ENCODE peak calls at places on chromosome 13, in six cellular contexts. A is effector CD4-positive, alpha-beta T cell; E is HuH-7.5; I is omental fat pad; B is posterior cingulate gyrus; C is hypothalamus. O is an unnamed sample.

GRCh38 chr13:113077953-113078894 is 27.4 kb upstream of the F7 start:
- DNase-seq in A (no peak), E (no peak), I (no peak), B (peak; percentile 76), C (no peak), O (no peak)

GRCh38 chr13:42153371-42153770 is 104.9 kb downstream of the DGKH start:
- DNase-seq in A (no peak), E (no peak), I (no peak), B (no peak), C (no peak), O (no peak)

GRCh38 chr13:39498471-39499114 is 104.4 kb downstream of the LHFPL6 start:
- DNase-seq in A (no peak), E (no peak), I (no peak), B (no peak), C (no peak), O (no peak)

GRCh38 chr13:26896986-26897668 is 136.5 kb upstream of the GPR12 start:
- DNase-seq in A (no peak), E (no peak), I (no peak), B (no peak), C (no peak), O (no peak)

GRCh38 chr13:80923907-80924306 is 583.0 kb upstream of the SPRY2 start:
- DNase-seq in A (no peak), E (no peak), I (no peak), B (peak; percentile 27), C (no peak), O (no peak)

GRCh38 chr13:113209880-113210421 is 538 bp downstream of the CUL4A start:
- DNase-seq in A (peak; percentile 74), E (peak; percentile 26), I (no peak), B (peak; percentile 92), C (peak; percentile 40), O (peak; percentile 92)

GRCh38 chr13:80340643-80341097 is 256 bp downstream of the SPRY2 start:
- DNase-seq in A (no peak), E (no peak), I (no peak), B (no peak), C (peak; percentile 58), O (peak; percentile 63)

GRCh38 chr13:99546878-99547277 is 45.6 kb downstream of the TM9SF2 start:
- DNase-seq in A (no peak), E (no peak), I (no peak), B (no peak), C (no peak), O (no peak)

GRCh38 chr13:99981115-99982020 is at the start of gene ZIC2:
- DNase-seq in A (no peak), E (no peak), I (no peak), B (peak; percentile 80), C (no peak), O (peak; percentile 77)

GRCh38 chr13:48232420-48233096 is 448 bp upstream of the ITM2B start:
- DNase-seq in A (no peak), E (no peak), I (no peak), B (no peak), C (no peak), O (no peak)

GRCh38 chr13:105116966-105117365 is 1418.5 kb downstream of the EFNB2 start:
- DNase-seq in A (no peak), E (no peak), I (no peak), B (no peak), C (no peak), O (no peak)

GRCh38 chr13:46804391-46804815 is 7.4 kb upstream of the ESD start:
- DNase-seq in A (no peak), E (no peak), I (no peak), B (no peak), C (no peak), O (no peak)

GRCh38 chr13:96216543-96216942 is 126.6 kb downstream of the HS6ST3 start:
- DNase-seq in A (no peak), E (no peak), I (no peak), B (no peak), C (no peak), O (no peak)

GRCh38 chr13:40352807-40353562 is 313.5 kb downstream of the FOXO1 start:
- DNase-seq in A (no peak), E (no peak), I (no peak), B (no peak), C (no peak), O (no peak)

GRCh38 chr13:47472516-47472915 is 528.6 kb downstream of the SUCLA2 start:
- DNase-seq in A (no peak), E (no peak), I (no peak), B (no peak), C (no peak), O (no peak)

GRCh38 chr13:113532156-113532806 is 41.8 kb upstream of the DCUN1D2 start:
- DNase-seq in A (no peak), E (no peak), I (no peak), B (peak; percentile 75), C (peak; percentile 35), O (no peak)

GRCh38 chr13:30224732-30225131 is 82.6 kb downstream of the KATNAL1 start:
- DNase-seq in A (no peak), E (no peak), I (no peak), B (no peak), C (no peak), O (no peak)

GRCh38 chr13:114065141-114065925 is 67.1 kb downstream of the RASA3 start:
- DNase-seq in A (peak; percentile 65), E (no peak), I (peak; percentile 48), B (peak; percentile 96), C (peak; percentile 86), O (peak; percentile 89)

GRCh38 chr13:108195861-108196260 is 19.5 kb downstream of the LIG4 start:
- DNase-seq in A (no peak), E (no peak), I (no peak), B (peak; percentile 77), C (no peak), O (no peak)

GRCh38 chr13:71021810-71022422 is 845.1 kb downstream of the DACH1 start:
- DNase-seq in A (no peak), E (no peak), I (no peak), B (no peak), C (no peak), O (no peak)

GRCh38 chr13:110334256-110334655 is 27.2 kb downstream of the COL4A2 start:
- DNase-seq in A (no peak), E (no peak), I (no peak), B (no peak), C (no peak), O (no peak)

GRCh38 chr13:98083507-98083906 is 59.4 kb upstream of the FARP1 start:
- DNase-seq in A (no peak), E (no peak), I (no peak), B (no peak), C (no peak), O (no peak)

GRCh38 chr13:29991343-29991742 is 140.9 kb upstream of the UBL3 start:
- DNase-seq in A (no peak), E (no peak), I (no peak), B (no peak), C (no peak), O (no peak)

GRCh38 chr13:76976488-76976887 is 15.4 kb upstream of the CLN5 start:
- DNase-seq in A (no peak), E (no peak), I (no peak), B (no peak), C (no peak), O (no peak)

GRCh38 chr13:25143693-25144092 is 28.4 kb downstream of the AMER2 start:
- DNase-seq in A (no peak), E (no peak), I (no peak), B (no peak), C (no peak), O (no peak)

GRCh38 chr13:40096357-40096911 is 441.0 kb downstream of the COG6 start:
- DNase-seq in A (no peak), E (no peak), I (no peak), B (no peak), C (no peak), O (peak; percentile 84)

GRCh38 chr13:98794498-98794897 is 42.0 kb upstream of the SLC15A1 start:
- DNase-seq in A (no peak), E (no peak), I (no peak), B (no peak), C (no peak), O (no peak)

GRCh38 chr13:112760931-112761330 is 71.1 kb downstream of the ATP11A start:
- DNase-seq in A (no peak), E (no peak), I (no peak), B (peak; percentile 21), C (no peak), O (no peak)

GRCh38 chr13:50613356-50613831 is 230.1 kb downstream of the DLEU7 start:
- DNase-seq in A (no peak), E (no peak), I (no peak), B (no peak), C (no peak), O (no peak)

GRCh38 chr13:104143760-104144406 is 1077.7 kb upstream of the SLC10A2 start:
- DNase-seq in A (no peak), E (no peak), I (no peak), B (no peak), C (no peak), O (no peak)

GRCh38 chr13:110396476-110396875 is 89.4 kb downstream of the COL4A2 start:
- DNase-seq in A (no peak), E (no peak), I (no peak), B (no peak), C (no peak), O (no peak)

GRCh38 chr13:42119875-42120274 is 71.4 kb downstream of the DGKH start:
- DNase-seq in A (no peak), E (no peak), I (no peak), B (no peak), C (no peak), O (no peak)

GRCh38 chr13:93244141-93244917 is 17.7 kb downstream of the GPC6 start:
- DNase-seq in A (no peak), E (no peak), I (no peak), B (peak; percentile 80), C (no peak), O (no peak)

GRCh38 chr13:113665582-113666323 is 1.3 kb upstream of the GRK1 start:
- DNase-seq in A (no peak), E (no peak), I (no peak), B (peak; percentile 43), C (no peak), O (no peak)

GRCh38 chr13:109844396-109844795 is 58.0 kb upstream of the IRS2 start:
- DNase-seq in A (no peak), E (no peak), I (no peak), B (no peak), C (no peak), O (no peak)

GRCh38 chr13:77325371-77325941 is 1.4 kb downstream of the MYCBP2 start:
- DNase-seq in A (no peak), E (no peak), I (no peak), B (no peak), C (no peak), O (peak; percentile 78)

GRCh38 chr13:76856141-76856571 is 30.0 kb downstream of the KCTD12 start:
- DNase-seq in A (no peak), E (no peak), I (no peak), B (no peak), C (no peak), O (no peak)

GRCh38 chr13:97255515-97255999 is 33.4 kb downstream of the MBNL2 start:
- DNase-seq in A (no peak), E (no peak), I (no peak), B (no peak), C (no peak), O (peak; percentile 52)

GRCh38 chr13:49113526-49114286 is 106.4 kb upstream of the MLNR start:
- DNase-seq in A (no peak), E (no peak), I (no peak), B (no peak), C (no peak), O (no peak)

O was measured in activated CD4-positive, alpha-beta T cell treated with anti-CD3 and anti-CD28 coated beads, Interleukin-2, amount 10 ng/mL, durations not matched to agents 24 days and 14 days.